ENCODE peak calls at places on chromosome 14, in ten cellular contexts. E is Panc1, M is upper lobe of left lung, V is HCT116, K is GM12878, H is HL-60, Y is endothelial cell of umbilical vein, U is K562, Z is stomach, P is prostate gland. R is an unnamed sample.

GRCh38 chr14:36300337-36300736 is 20.1 kb downstream of the MBIP start:
- DNase-seq in E (no peak), K (peak), U (no peak), H (no peak), P (no peak), M (no peak), Y (peak), Z (no peak), V (no peak), R (no peak)

GRCh38 chr14:99463974-99464373 is 16.7 kb downstream of the SETD3 start:
- DNase-seq in U (no peak), Y (no peak), Z (no peak), E (no peak), M (no peak), K (no peak), P (no peak), V (no peak), H (no peak), R (no peak)

GRCh38 chr14:74507085-74507484 is 13.5 kb downstream of the ISCA2 start:
- DNase-seq in Z (no peak), K (no peak), E (no peak), Y (no peak), M (no peak), P (no peak), V (no peak), H (no peak), U (no peak), R (no peak)

GRCh38 chr14:75069811-75070145 is 337 bp downstream of the ZC2HC1C start:
- DNase-seq in M (no peak), U (no peak), K (no peak), V (no peak), Y (no peak), Z (no peak), H (no peak), E (no peak), P (no peak), R (no peak)

GRCh38 chr14:65251213-65251612 is 148.9 kb upstream of the MAX start:
- DNase-seq in Y (no peak), V (no peak), M (no peak), U (no peak), P (no peak), Z (no peak), E (no peak), K (no peak), H (no peak), R (no peak)

GRCh38 chr14:22875003-22875747 is 3.6 kb downstream of the LRP10 start:
- DNase-seq in K (no peak), E (no peak), Y (no peak), V (no peak), Z (no peak), M (peak), H (no peak), P (no peak), U (no peak), R (no peak)

GRCh38 chr14:92553456-92553855 is 39.9 kb downstream of the RIN3 start:
- DNase-seq in Z (no peak), M (no peak), Y (no peak), K (no peak), U (no peak), P (no peak), E (no peak), V (no peak), H (no peak), R (no peak)

GRCh38 chr14:75258079-75258802 is 20.4 kb upstream of the FOS start:
- DNase-seq in V (no peak), Y (no peak), K (no peak), P (peak), Z (peak), U (no peak), H (peak), E (no peak), M (no peak), R (no peak)

GRCh38 chr14:34920339-34920738 is 45.2 kb upstream of the BAZ1A start:
- DNase-seq in M (no peak), K (no peak), H (no peak), U (no peak), V (no peak), Y (no peak), Z (no peak), E (no peak), P (no peak), R (no peak)

DNA sequence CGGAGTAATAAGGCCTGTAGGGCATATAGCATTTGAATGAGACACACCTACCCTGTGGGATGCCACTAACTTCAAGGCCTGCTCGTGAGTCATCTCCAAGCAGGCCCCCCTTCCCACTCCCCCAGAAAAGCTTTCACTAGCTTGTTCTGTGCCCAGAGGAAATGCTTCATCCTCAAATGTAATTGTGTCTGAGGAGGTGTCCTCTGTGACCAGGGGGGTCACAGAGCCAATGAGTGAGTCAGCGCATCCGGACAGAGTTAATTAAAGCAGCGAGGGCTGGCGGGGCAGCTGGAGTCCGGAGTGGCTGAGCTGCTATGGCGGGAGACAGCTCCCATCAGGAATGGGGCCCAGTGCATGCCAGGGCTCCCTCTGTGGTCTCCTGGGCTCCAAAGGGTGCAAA is 27.0 kb upstream of the ESRRB start:
- DNase-seq in E (no peak), M (peak), V (peak), K (no peak), P (no peak), H (no peak), Z (no peak), Y (peak), U (no peak), R (no peak)
- TF ChIP-seq POLR2AphosphoS5 in E (no peak), M (no peak), V (no peak), K (no peak), P (no peak), H (no peak), Z (no peak), Y (peak), U (no peak), R (no peak)

DNA sequence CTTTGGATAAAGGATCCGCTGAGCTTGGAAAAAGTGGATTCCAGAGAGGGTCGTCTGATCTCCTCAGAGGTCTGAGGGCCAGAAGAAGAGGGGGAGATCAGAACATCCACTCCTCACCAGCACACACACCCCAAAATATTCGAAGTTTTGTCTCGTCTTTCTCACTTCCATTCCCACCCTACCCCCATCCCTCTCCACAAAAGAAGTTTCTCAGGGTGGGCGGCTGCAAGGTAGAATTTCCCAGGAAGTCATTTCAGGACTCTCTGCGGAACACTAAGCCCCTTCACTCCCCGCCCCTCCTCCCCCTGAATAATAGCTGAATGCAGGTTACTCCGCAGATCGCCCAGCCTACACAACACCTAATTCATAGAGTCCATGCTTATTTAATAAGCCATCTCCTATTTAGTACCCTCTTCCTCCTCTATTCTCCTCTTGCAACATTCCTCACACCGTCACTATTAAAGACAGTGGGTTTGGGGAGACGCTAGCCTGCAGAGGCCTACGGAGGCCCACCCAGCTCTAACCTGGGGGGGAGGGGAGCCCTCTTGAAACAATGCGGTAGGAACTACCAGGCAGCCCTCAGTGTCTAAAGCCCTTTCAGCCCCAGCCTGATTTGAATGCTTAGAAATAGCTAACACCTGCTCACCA is 650 bp upstream of the SALL2 start:
- DNase-seq in E (no peak), K (no peak), M (no peak), P (no peak), U (no peak), H (no peak), Y (no peak), V (no peak), Z (no peak), R (no peak)
- TF ChIP-seq POLR2AphosphoS5 in E (no peak), K (no peak), M (no peak), P (no peak), U (no peak), H (no peak), Y (no peak), V (no peak), Z (no peak), R (no peak)

DNA sequence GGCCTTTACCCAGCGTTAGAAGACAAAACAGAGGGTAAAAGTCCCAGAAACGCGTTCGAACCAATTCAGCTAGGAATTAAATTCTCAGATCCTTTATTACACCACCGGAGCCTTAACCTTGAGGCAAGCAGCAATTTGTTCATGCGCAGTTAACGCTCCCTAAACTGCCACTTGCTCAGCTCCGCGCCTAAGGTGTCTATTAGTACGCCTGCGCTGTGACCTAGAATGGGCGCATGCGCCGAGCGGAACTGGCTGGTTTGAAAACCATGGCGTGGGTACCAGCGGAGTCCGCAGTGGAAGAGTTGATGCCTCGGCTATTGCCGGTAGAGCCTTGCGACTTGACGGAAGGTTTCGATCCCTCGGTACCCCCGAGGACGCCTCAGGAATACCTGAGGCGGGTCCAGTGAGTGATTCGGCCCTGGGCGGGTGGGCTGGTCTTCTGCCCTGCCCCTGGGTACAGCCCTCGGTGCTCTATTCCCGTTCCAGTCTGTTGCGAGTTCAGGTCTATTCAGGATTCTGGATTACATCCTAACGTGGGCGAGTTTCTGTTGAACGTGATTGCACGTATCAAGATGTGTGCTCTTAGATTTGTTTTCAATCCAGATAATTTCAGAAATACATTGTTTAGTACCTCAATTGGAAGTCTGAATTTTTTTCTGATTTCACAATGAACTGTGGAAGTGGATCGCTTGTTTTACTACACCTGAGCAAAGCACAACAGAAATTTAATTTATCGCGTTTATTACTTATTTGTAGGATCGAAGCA is at the start of gene GEMIN2:
- DNase-seq in E (peak), P (peak), Z (peak), U (peak), K (peak), V (peak), H (peak), M (peak), Y (peak), R (peak)
- TF ChIP-seq POLR2AphosphoS5 in E (peak), P (peak), Z (peak), U (peak), K (peak), V (peak), H (peak), M (peak), Y (peak), R (peak)

GRCh38 chr14:69615471-69616407 is 4.3 kb downstream of the SUSD6 start:
- DNase-seq in Z (peak), M (no peak), Y (peak), E (no peak), V (no peak), K (peak), U (no peak), P (peak), H (peak), R (no peak)
- TF ChIP-seq POLR2AphosphoS5 in Z (peak), M (peak), Y (no peak), E (no peak), V (no peak), K (peak), U (no peak), P (peak), H (no peak), R (peak)

GRCh38 chr14:51368721-51369163 is 128.7 kb downstream of the TMX1 start:
- DNase-seq in H (no peak), Y (no peak), U (no peak), Z (no peak), K (no peak), V (no peak), E (no peak), P (no peak), M (no peak), R (no peak)

GRCh38 chr14:51370758-51371386 is 130.8 kb downstream of the TMX1 start:
- DNase-seq in U (no peak), H (no peak), Z (no peak), V (no peak), M (no peak), E (no peak), K (no peak), Y (no peak), P (no peak), R (no peak)

GRCh38 chr14:51365241-51365940 is 125.3 kb downstream of the TMX1 start:
- DNase-seq in U (no peak), K (no peak), M (no peak), V (no peak), P (no peak), E (no peak), Y (no peak), H (no peak), Z (no peak), R (no peak)

GRCh38 chr14:51369814-51370213 is 129.8 kb downstream of the TMX1 start:
- DNase-seq in M (no peak), H (peak), K (no peak), Y (peak), U (peak), Z (no peak), P (no peak), E (no peak), V (peak), R (no peak)

GRCh38 chr14:51367600-51367931 is 127.5 kb downstream of the TMX1 start:
- DNase-seq in Y (peak), V (no peak), E (no peak), H (no peak), M (no peak), K (no peak), Z (no peak), U (no peak), P (no peak), R (no peak)
- TF ChIP-seq POLR2AphosphoS5 in Y (no peak), V (no peak), E (no peak), H (no peak), M (no peak), K (no peak), Z (no peak), U (no peak), P (no peak), R (no peak)

GRCh38 chr14:52059614-52060013 is 9.2 kb downstream of the NID2 start:
- DNase-seq in H (no peak), V (no peak), M (no peak), K (no peak), Y (no peak), E (no peak), U (no peak), P (no peak), Z (no peak), R (no peak)

GRCh38 chr14:52055215-52055614 is 13.6 kb downstream of the NID2 start:
- DNase-seq in K (no peak), Y (no peak), U (no peak), P (no peak), E (no peak), V (no peak), M (no peak), Z (no peak), H (no peak), R (no peak)

GRCh38 chr14:52060080-52060479 is 8.8 kb downstream of the NID2 start:
- DNase-seq in H (no peak), Z (no peak), V (no peak), M (no peak), Y (no peak), U (no peak), K (no peak), E (no peak), P (no peak), R (no peak)

GRCh38 chr14:52061380-52061779 is 7.5 kb downstream of the NID2 start:
- DNase-seq in E (no peak), Z (no peak), U (no peak), V (no peak), P (no peak), M (no peak), Y (no peak), H (no peak), K (no peak), R (no peak)

GRCh38 chr14:52058346-52058745 is 10.5 kb downstream of the NID2 start:
- DNase-seq in M (no peak), V (no peak), E (no peak), Z (no peak), Y (no peak), P (no peak), K (no peak), H (no peak), U (no peak), R (no peak)
- TF ChIP-seq POLR2AphosphoS5 in M (no peak), V (no peak), E (no peak), Z (no peak), Y (no peak), P (no peak), K (no peak), H (no peak), U (no peak), R (no peak)

DNA sequence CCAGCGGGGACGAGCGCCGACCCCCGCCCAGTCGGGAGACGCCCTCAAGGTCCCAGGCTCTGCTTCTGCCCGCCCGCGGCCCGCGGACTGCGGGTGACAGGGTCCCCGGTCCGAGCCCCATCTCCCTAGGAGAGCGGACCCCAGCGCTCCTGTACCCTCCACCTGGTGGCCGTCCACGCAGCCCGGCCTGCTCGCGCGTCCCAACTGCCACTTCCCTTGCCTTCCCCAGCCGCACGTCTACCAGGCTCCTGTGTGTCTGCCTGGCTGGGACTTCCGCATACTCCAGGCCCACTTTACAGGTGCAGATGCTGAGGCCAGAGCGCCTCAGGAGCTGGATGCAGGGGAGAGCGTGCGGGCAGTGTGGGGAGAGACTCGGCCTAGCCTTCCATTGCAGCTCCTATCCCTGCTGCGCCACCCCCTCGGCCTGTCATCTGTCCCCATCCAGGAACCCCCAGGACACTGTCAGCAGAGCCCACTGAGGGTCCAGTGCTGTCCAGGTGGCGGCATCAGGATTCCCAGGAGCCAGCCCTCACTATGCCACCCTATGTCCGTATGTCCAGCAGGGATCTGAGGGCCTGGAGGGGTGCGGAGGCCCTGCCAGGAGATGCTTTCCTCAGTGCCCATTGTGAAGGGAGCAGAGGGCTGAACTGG is 8.0 kb upstream of the ANKRD9 start:
- DNase-seq in E (no peak), Y (no peak), V (no peak), M (peak), K (no peak), P (no peak), U (no peak), Z (no peak), H (peak), R (peak)
- TF ChIP-seq POLR2AphosphoS5 in E (no peak), Y (no peak), V (no peak), M (no peak), K (no peak), P (no peak), U (no peak), Z (no peak), H (peak), R (no peak)

DNA sequence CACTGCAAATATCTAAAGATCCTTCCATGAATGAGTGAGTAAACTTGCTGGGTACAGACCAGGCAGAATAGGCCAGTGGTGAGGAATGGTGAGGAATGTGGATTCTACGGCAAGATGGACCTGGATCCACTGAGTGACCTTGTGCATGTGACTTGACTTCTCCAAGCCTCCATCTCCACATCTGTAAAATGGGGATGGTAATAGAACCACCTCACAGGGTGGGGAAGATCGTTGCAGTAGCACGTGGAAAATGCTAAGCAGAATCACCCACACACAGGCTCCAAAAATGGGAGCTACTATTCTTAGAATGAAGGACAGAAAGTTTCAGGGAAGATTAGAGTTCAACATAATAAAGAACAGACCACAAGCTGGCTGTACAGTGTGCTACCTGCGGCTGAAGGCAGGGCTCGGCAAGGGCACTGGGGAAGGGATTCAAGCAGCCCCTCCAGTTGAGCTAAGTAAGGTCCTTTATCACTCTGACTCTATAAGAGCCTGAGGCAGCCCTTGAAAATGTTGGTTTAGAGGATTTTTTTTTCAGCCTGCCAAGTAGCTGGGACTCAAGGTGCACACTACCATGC is 47.5 kb downstream of the ACTN1 start:
- DNase-seq in E (no peak), M (no peak), V (no peak), P (no peak), Z (no peak), H (no peak), U (no peak), K (no peak), Y (no peak), R (no peak)
- TF ChIP-seq POLR2AphosphoS5 in E (no peak), M (no peak), V (no peak), P (no peak), Z (no peak), H (no peak), U (no peak), K (no peak), Y (no peak), R (no peak)